ENCODE peak calls at places on chromosomes 3 and 15, in four cellular contexts. L is heart right ventricle; T is activated CD8-positive, alpha-beta T cell treated with anti-CD3 and anti-CD28 coated beads for 36 hours; W is GM12865. Q is an unnamed sample.
A peak's percentile ranks its signal among the peaks of the same experiment; 100 is the strongest.

GRCh38 chr3:139309880-139310279 is 33.9 kb upstream of the MRPS22 start:
- DNase-seq in T (no peak), W (no peak), L (no peak), Q (no peak)

GRCh38 chr3:140384028-140384771 is 293.7 kb upstream of the TRIM42 start:
- DNase-seq in W (peak; percentile 27), T (no peak), L (no peak), Q (no peak)

GRCh38 chr3:39506863-39507262 is 39.4 kb downstream of the MOBP start:
- DNase-seq in L (no peak), T (no peak), W (no peak), Q (no peak)

GRCh38 chr3:81743096-81744025 is 18.1 kb downstream of the GBE1 start:
- DNase-seq in T (no peak), W (no peak), L (no peak), Q (no peak)

GRCh38 chr3:183895296-183895695 is 10.6 kb upstream of the PARL start:
- DNase-seq in W (peak; percentile 71), T (peak; percentile 37), L (no peak), Q (peak; percentile 86)

GRCh38 chr3:15220661-15221060 is 14.6 kb downstream of the CAPN7 start:
- DNase-seq in W (no peak), T (no peak), L (no peak), Q (no peak)

GRCh38 chr15:80701676-80702311 is 6.7 kb downstream of the ABHD17C start:
- DNase-seq in W (no peak), T (no peak), L (no peak), Q (no peak)

GRCh38 chr3:124770341-124771082 is 40.3 kb downstream of the UMPS start:
- DNase-seq in W (peak; percentile 37), T (no peak), L (peak; percentile 77), Q (no peak)

GRCh38 chr3:195080571-195081141 is 190.3 kb downstream of the XXYLT1 start:
- DNase-seq in T (no peak), W (no peak), L (peak; percentile 60), Q (no peak)

GRCh38 chr15:99683000-99683670 is 50.1 kb downstream of the LYSMD4 start:
- DNase-seq in T (no peak), L (no peak), W (no peak), Q (no peak)

GRCh38 chr15:93088200-93088980 is 621 bp downstream of the RGMA start:
- DNase-seq in W (no peak), L (peak; percentile 61), T (peak; percentile 33), Q (peak; percentile 32)

GRCh38 chr3:184733181-184733580 is 21.3 kb upstream of the MAGEF1 start:
- DNase-seq in L (no peak), W (no peak), T (no peak), Q (no peak)

GRCh38 chr3:42658091-42658770 is 4.7 kb downstream of the ZBTB47 start:
- DNase-seq in T (no peak), L (no peak), W (no peak), Q (no peak)

GRCh38 chr3:161014997-161015749 is 90.0 kb downstream of the B3GALNT1 start:
- DNase-seq in T (no peak), W (no peak), L (no peak), Q (no peak)

GRCh38 chr3:96331341-96331740 is 483.1 kb upstream of the EPHA6 start:
- DNase-seq in T (no peak), L (no peak), W (peak; percentile 20), Q (no peak)

GRCh38 chr15:64845183-64845611 is 3.5 kb downstream of the PLEKHO2 start:
- DNase-seq in L (peak; percentile 51), T (no peak), W (peak; percentile 48), Q (no peak)

GRCh38 chr15:99578809-99579208 is 13.0 kb downstream of the MEF2A start:
- DNase-seq in L (no peak), W (no peak), T (no peak), Q (no peak)

GRCh38 chr3:48504051-48504946 is at the start of gene SHISA5:
- DNase-seq in W (peak; percentile 56), L (peak; percentile 89), T (peak; percentile 64), Q (peak; percentile 75)

DNA sequence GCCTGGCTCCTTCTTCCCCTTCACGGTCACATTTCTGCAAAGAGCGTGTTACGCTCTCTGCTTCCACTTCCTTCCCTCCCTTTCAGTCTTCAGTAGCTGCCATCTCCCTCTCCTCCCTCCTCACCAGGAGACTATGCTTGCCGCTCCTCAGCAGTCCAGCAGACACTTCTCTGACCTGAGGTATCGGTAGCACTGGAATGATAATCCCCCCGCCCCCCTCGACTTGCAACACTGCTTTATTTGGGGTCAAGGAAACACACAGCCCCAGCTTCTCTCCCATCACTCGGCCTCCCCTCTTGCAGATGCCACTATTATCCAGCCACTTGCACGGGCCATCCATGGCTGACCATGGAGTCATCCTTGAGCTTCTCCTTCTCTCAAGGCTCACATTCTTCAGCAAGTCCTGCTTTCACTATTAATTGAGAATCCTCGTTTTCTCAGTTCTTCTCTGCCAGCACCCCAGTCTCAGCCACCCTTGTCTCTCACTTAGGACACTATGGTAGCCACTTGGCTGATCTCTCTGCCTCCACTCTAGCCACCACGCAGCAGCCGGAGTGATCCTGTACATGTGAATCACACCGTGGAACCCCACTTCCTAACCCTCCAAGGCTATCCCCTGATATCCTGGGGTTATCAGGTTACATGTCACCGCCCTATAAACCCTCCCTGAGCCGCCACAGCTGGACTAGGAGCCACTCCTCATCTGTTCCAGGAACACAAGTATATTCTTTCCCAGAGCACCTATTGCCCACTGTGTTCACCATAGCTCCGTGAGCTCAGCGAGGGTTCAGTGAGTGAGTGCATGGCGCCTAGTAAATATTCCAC is 960 bp upstream of the PARP14 start:
- DNase-seq in L (peak; percentile 13), T (no peak), W (peak; percentile 43), Q (no peak)
- TF ChIP-seq CTCF in L (no peak), T (peak; percentile 6), W (no peak), Q (no peak)

GRCh38 chr15:68593826-68594532 is 15.2 kb downstream of the CORO2B start:
- DNase-seq in T (no peak), L (no peak), W (no peak), Q (no peak)
- TF ChIP-seq CTCF in T (no peak), L (no peak), W (no peak), Q (no peak)

DNA sequence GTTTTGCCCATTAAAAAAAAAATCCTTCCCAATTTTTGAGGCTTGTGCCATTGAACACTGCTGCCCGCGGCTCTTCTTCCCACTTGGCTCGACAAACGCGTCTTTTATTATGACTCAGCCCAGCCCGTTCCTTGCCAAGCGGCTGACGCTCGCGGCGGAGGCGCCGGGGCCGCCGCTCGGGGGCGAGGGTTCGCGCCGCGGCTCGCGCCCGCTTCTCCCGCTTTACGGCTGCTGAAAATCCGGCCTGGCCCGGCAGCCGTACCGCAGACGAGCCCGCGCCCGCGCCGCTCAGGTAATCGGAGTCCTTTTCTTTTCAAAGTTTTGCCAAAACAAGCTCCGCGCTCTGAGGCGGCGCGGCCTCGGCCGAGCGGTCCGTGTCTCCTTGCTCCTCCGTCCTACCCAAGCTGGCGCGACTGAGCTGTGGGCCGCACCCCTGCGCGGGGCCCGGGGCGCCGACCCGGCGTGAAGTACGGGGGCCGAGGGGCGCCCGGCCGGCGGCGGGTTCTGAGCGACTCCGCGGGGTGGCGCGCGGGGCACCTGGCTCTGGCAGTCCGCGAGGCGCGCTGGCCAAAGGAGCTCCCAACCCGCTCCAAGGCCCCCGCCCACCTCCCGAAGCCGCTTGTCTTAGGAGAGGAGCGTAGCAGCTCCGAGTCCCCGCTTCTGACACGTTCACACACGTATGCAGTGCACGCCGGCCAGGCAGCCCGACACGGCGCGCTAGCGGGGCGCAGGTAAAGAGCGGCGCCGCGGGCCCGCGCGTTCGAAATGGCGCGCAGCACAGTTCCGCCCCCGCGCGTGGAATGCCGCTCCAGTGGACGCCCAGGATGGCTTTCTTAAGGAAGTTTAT is 418.2 kb upstream of the NAALADL2 start:
- DNase-seq in L (peak; percentile 82), T (peak; percentile 71), W (peak; percentile 73), Q (peak; percentile 33)
- TF ChIP-seq CTCF in L (peak; percentile 30), T (no peak), W (no peak), Q (no peak)

GRCh38 chr3:113454625-113455024 is 13.3 kb upstream of the CFAP44 start:
- DNase-seq in L (no peak), T (no peak), W (peak; percentile 1), Q (no peak)

DNA sequence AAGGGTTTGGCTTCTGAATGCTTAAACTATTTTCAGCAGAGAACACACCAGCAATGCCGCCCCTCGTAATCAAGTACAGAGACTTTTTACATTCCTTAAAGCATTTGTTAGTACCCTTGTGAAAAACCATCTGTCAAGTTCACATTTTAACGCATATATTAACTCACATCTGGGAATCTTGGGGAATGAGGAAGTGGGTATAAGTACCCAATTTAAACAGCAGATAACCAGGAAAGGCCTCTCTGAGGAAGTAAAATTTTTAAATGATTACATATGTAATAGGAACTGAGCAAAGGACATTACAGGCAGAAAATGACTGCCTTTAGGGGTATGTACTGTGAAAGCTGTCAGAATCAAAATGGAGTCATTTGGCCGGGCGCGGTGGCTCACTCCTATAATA is 12.8 kb upstream of the CFAP44 start:
- DNase-seq in W (no peak), L (no peak), T (no peak), Q (no peak)
- TF ChIP-seq CTCF in W (no peak), L (no peak), T (no peak), Q (no peak)

DNA sequence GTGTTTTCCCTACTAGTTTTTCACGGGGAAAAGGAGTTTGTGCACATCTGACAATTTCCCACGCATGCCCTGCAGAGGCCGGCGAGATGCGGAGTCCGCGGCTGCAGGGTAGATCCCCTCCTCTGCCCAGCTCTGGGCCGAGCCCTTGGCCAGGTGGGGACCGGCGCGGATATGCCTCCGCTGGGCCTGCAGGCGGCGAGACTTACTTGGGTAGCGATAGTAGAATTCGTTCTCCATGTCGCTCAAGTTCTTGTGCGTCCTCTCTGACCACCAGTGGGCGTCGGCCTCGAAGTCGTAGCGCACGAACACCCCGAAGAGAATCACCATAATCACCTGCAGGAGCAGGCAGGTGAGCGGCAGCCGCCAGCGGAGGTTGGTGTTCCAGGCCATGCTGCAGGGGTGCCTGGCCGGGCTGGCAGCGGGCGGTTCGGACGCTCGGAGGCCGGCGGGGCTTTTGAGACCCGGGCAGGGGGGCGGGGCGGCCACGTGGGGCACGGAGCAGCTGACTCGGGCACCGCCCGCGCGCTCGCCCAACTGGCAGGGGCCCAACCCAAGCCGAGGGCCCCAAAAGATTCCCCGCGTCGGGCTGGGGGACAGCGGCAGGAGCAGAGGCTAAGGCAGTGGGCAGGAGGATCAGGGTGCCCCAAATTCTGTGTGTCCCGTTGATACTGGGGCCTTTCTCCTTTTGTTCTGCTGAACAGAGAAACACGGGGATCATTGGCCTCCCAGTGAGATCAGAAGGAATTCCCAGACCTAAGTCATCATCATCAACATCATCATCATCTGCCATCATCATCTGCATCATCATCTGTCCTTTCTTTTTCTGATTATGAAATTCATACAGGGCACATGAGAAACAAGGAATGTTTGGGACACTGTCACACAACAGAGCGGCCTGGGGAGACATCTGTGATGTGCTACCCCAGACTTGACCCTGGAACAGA is at the start of gene RHCG:
- DNase-seq in W (peak; percentile 61), L (no peak), T (peak; percentile 39), Q (peak; percentile 43)
- TF ChIP-seq CTCF in W (peak; percentile 31), L (peak; percentile 37), T (peak; percentile 38), Q (peak; percentile 15)

GRCh38 chr3:16264708-16265454 is at the start of the genes DPH3 and OXNAD1:
- DNase-seq in L (peak; percentile 99), W (peak; percentile 99), T (peak; percentile 99), Q (peak; percentile 98)
- TF ChIP-seq CTCF in L (no peak), W (no peak), T (no peak), Q (no peak)

Q was measured in GM10248.